ENCODE peak calls at places on chromosomes 16 and 17, in nine cellular contexts. One of them, this sample, is unnamed.

GRCh38 chr17:19785854-19786253 is 37.8 kb upstream of the ALDH3A1 start:
- DNase-seq in epithelial cell of esophagus: no peak
- DNase-seq in neural progenitor cell: no peak
- DNase-seq in thoracic aorta: no peak
- DNase-seq in cardiac fibroblast: peak; percentile 3
- DNase-seq in lower lobe of right lung: no peak
- DNase-seq in glutamatergic neuron: no peak
- DNase-seq in heart left ventricle: no peak
- DNase-seq in A549: no peak
- DNase-seq in this sample: no peak

GRCh38 chr17:5254903-5255521 is 20.4 kb upstream of the SCIMP start:
- DNase-seq in lower lobe of right lung: no peak
- DNase-seq in heart left ventricle: no peak
- DNase-seq in neural progenitor cell: no peak
- DNase-seq in A549: no peak
- DNase-seq in epithelial cell of esophagus: peak; percentile 47
- DNase-seq in glutamatergic neuron: no peak
- DNase-seq in cardiac fibroblast: no peak
- DNase-seq in thoracic aorta: no peak
- DNase-seq in this sample: no peak

GRCh38 chr17:13520899-13521572 is 80.7 kb downstream of the HS3ST3A1 start:
- DNase-seq in epithelial cell of esophagus: no peak
- DNase-seq in A549: no peak
- DNase-seq in thoracic aorta: no peak
- DNase-seq in cardiac fibroblast: peak; percentile 80
- DNase-seq in heart left ventricle: no peak
- DNase-seq in glutamatergic neuron: no peak
- DNase-seq in neural progenitor cell: no peak
- DNase-seq in lower lobe of right lung: no peak
- DNase-seq in this sample: no peak

GRCh38 chr17:61575352-61575975 is 15.6 kb downstream of the NACA2 start:
- DNase-seq in thoracic aorta: no peak
- DNase-seq in lower lobe of right lung: no peak
- DNase-seq in heart left ventricle: no peak
- DNase-seq in A549: no peak
- DNase-seq in epithelial cell of esophagus: no peak
- DNase-seq in cardiac fibroblast: peak; percentile 22
- DNase-seq in neural progenitor cell: no peak
- DNase-seq in glutamatergic neuron: no peak
- DNase-seq in this sample: no peak

GRCh38 chr17:4833941-4834501 is 881 bp downstream of the MINK1 start:
- DNase-seq in epithelial cell of esophagus: peak; percentile 28
- DNase-seq in A549: peak; percentile 26
- DNase-seq in thoracic aorta: no peak
- DNase-seq in lower lobe of right lung: peak; percentile 61
- DNase-seq in neural progenitor cell: peak; percentile 15
- DNase-seq in glutamatergic neuron: no peak
- DNase-seq in cardiac fibroblast: peak; percentile 46
- DNase-seq in heart left ventricle: peak; percentile 35
- DNase-seq in this sample: peak; percentile 19

GRCh38 chr17:43543771-43544575 is 2.2 kb downstream of the ETV4 start:
- DNase-seq in lower lobe of right lung: no peak
- DNase-seq in heart left ventricle: no peak
- DNase-seq in glutamatergic neuron: no peak
- DNase-seq in A549: no peak
- DNase-seq in cardiac fibroblast: no peak
- DNase-seq in epithelial cell of esophagus: no peak
- DNase-seq in neural progenitor cell: no peak
- DNase-seq in thoracic aorta: no peak
- DNase-seq in this sample: no peak

GRCh38 chr16:81458149-81458669 is 13.6 kb downstream of the CMIP start:
- DNase-seq in neural progenitor cell: no peak
- DNase-seq in cardiac fibroblast: no peak
- DNase-seq in A549: no peak
- DNase-seq in epithelial cell of esophagus: no peak
- DNase-seq in glutamatergic neuron: no peak
- DNase-seq in heart left ventricle: no peak
- DNase-seq in thoracic aorta: no peak
- DNase-seq in lower lobe of right lung: no peak
- DNase-seq in this sample: no peak

GRCh38 chr17:8398980-8399379 is 1.4 kb upstream of the RNF222 start:
- DNase-seq in thoracic aorta: no peak
- DNase-seq in epithelial cell of esophagus: no peak
- DNase-seq in A549: no peak
- DNase-seq in cardiac fibroblast: no peak
- DNase-seq in neural progenitor cell: no peak
- DNase-seq in glutamatergic neuron: no peak
- DNase-seq in lower lobe of right lung: no peak
- DNase-seq in heart left ventricle: no peak
- DNase-seq in this sample: no peak

GRCh38 chr17:57999496-58000017 is 7.5 kb downstream of the SRSF1 start:
- DNase-seq in cardiac fibroblast: peak; percentile 89
- DNase-seq in A549: peak; percentile 81
- DNase-seq in epithelial cell of esophagus: peak; percentile 80
- DNase-seq in heart left ventricle: no peak
- DNase-seq in thoracic aorta: no peak
- DNase-seq in lower lobe of right lung: no peak
- DNase-seq in glutamatergic neuron: no peak
- DNase-seq in neural progenitor cell: peak; percentile 78
- DNase-seq in this sample: no peak

GRCh38 chr16:69407702-69408323 is 16.6 kb upstream of the CYB5B start:
- DNase-seq in neural progenitor cell: no peak
- DNase-seq in thoracic aorta: no peak
- DNase-seq in epithelial cell of esophagus: no peak
- DNase-seq in A549: no peak
- DNase-seq in glutamatergic neuron: no peak
- DNase-seq in cardiac fibroblast: no peak
- DNase-seq in lower lobe of right lung: no peak
- DNase-seq in heart left ventricle: no peak
- DNase-seq in this sample: no peak

GRCh38 chr16:87489434-87490045 is 3.3 kb downstream of the ZCCHC14 start:
- DNase-seq in A549: no peak
- DNase-seq in heart left ventricle: no peak
- DNase-seq in epithelial cell of esophagus: no peak
- DNase-seq in neural progenitor cell: no peak
- DNase-seq in glutamatergic neuron: no peak
- DNase-seq in lower lobe of right lung: no peak
- DNase-seq in cardiac fibroblast: no peak
- DNase-seq in thoracic aorta: no peak
- DNase-seq in this sample: no peak

GRCh38 chr16:10151718-10152117 is 30.5 kb downstream of the GRIN2A start:
- DNase-seq in A549: no peak
- DNase-seq in heart left ventricle: no peak
- DNase-seq in epithelial cell of esophagus: no peak
- DNase-seq in glutamatergic neuron: no peak
- DNase-seq in lower lobe of right lung: no peak
- DNase-seq in thoracic aorta: no peak
- DNase-seq in cardiac fibroblast: no peak
- DNase-seq in neural progenitor cell: no peak
- DNase-seq in this sample: no peak

GRCh38 chr16:70688266-70688742 is 2.5 kb upstream of the MTSS2 start:
- DNase-seq in lower lobe of right lung: peak; percentile 84
- DNase-seq in A549: no peak
- DNase-seq in glutamatergic neuron: peak; percentile 14
- DNase-seq in neural progenitor cell: no peak
- DNase-seq in cardiac fibroblast: peak; percentile 33
- DNase-seq in epithelial cell of esophagus: no peak
- DNase-seq in thoracic aorta: no peak
- DNase-seq in heart left ventricle: peak; percentile 74
- DNase-seq in this sample: no peak

GRCh38 chr16:75106351-75107274 is 10.0 kb downstream of the LDHD start:
- DNase-seq in cardiac fibroblast: no peak
- DNase-seq in glutamatergic neuron: no peak
- DNase-seq in A549: no peak
- DNase-seq in lower lobe of right lung: no peak
- DNase-seq in thoracic aorta: no peak
- DNase-seq in epithelial cell of esophagus: no peak
- DNase-seq in neural progenitor cell: no peak
- DNase-seq in heart left ventricle: no peak
- DNase-seq in this sample: no peak

GRCh38 chr16:50683689-50684374 is 2.7 kb upstream of the SNX20 start:
- DNase-seq in lower lobe of right lung: no peak
- DNase-seq in glutamatergic neuron: no peak
- DNase-seq in thoracic aorta: no peak
- DNase-seq in heart left ventricle: no peak
- DNase-seq in A549: no peak
- DNase-seq in epithelial cell of esophagus: no peak
- DNase-seq in cardiac fibroblast: no peak
- DNase-seq in neural progenitor cell: no peak
- DNase-seq in this sample: no peak

GRCh38 chr17:44708401-44709263 is at the start of gene DBF4B:
- DNase-seq in glutamatergic neuron: peak; percentile 80
- DNase-seq in cardiac fibroblast: peak; percentile 95
- DNase-seq in heart left ventricle: peak; percentile 78
- DNase-seq in lower lobe of right lung: peak; percentile 76
- DNase-seq in thoracic aorta: peak; percentile 22
- DNase-seq in neural progenitor cell: peak; percentile 90
- DNase-seq in epithelial cell of esophagus: peak; percentile 89
- DNase-seq in A549: peak; percentile 95
- DNase-seq in this sample: peak; percentile 86

GRCh38 chr16:48999034-48999433 is 282.6 kb downstream of the CBLN1 start:
- DNase-seq in heart left ventricle: no peak
- DNase-seq in thoracic aorta: no peak
- DNase-seq in lower lobe of right lung: no peak
- DNase-seq in A549: no peak
- DNase-seq in neural progenitor cell: no peak
- DNase-seq in epithelial cell of esophagus: no peak
- DNase-seq in glutamatergic neuron: no peak
- DNase-seq in cardiac fibroblast: no peak
- DNase-seq in this sample: no peak

GRCh38 chr16:48997946-48998345 is 283.7 kb downstream of the CBLN1 start:
- DNase-seq in glutamatergic neuron: no peak
- DNase-seq in heart left ventricle: no peak
- DNase-seq in neural progenitor cell: no peak
- DNase-seq in A549: no peak
- DNase-seq in cardiac fibroblast: no peak
- DNase-seq in thoracic aorta: no peak
- DNase-seq in epithelial cell of esophagus: no peak
- DNase-seq in lower lobe of right lung: no peak
- DNase-seq in this sample: no peak

GRCh38 chr16:49003022-49003421 is 278.6 kb downstream of the CBLN1 start:
- DNase-seq in glutamatergic neuron: no peak
- DNase-seq in heart left ventricle: no peak
- DNase-seq in neural progenitor cell: no peak
- DNase-seq in A549: no peak
- DNase-seq in lower lobe of right lung: no peak
- DNase-seq in thoracic aorta: no peak
- DNase-seq in epithelial cell of esophagus: no peak
- DNase-seq in cardiac fibroblast: no peak
- DNase-seq in this sample: no peak

GRCh38 chr16:48999508-48999907 is 282.1 kb downstream of the CBLN1 start:
- DNase-seq in epithelial cell of esophagus: no peak
- DNase-seq in lower lobe of right lung: no peak
- DNase-seq in neural progenitor cell: no peak
- DNase-seq in thoracic aorta: no peak
- DNase-seq in glutamatergic neuron: no peak
- DNase-seq in A549: no peak
- DNase-seq in cardiac fibroblast: no peak
- DNase-seq in heart left ventricle: no peak
- DNase-seq in this sample: no peak

GRCh38 chr16:49000594-49000993 is 281.0 kb downstream of the CBLN1 start:
- DNase-seq in A549: no peak
- DNase-seq in cardiac fibroblast: no peak
- DNase-seq in heart left ventricle: no peak
- DNase-seq in thoracic aorta: no peak
- DNase-seq in glutamatergic neuron: no peak
- DNase-seq in lower lobe of right lung: no peak
- DNase-seq in epithelial cell of esophagus: peak; percentile 21
- DNase-seq in neural progenitor cell: peak; percentile 51
- DNase-seq in this sample: no peak
- TF ChIP-seq CTCF in A549: peak; percentile 34
- TF ChIP-seq CTCF in cardiac fibroblast: peak; percentile 41
- TF ChIP-seq CTCF in heart left ventricle: peak; percentile 36
- TF ChIP-seq CTCF in thoracic aorta: no peak
- TF ChIP-seq CTCF in glutamatergic neuron: peak; percentile 91
- TF ChIP-seq CTCF in lower lobe of right lung: peak; percentile 37
- TF ChIP-seq CTCF in epithelial cell of esophagus: peak; percentile 74
- TF ChIP-seq CTCF in neural progenitor cell: peak; percentile 82
- TF ChIP-seq CTCF in this sample: peak; percentile 77

GRCh38 chr16:8572919-8573724 is 17.2 kb downstream of the TMEM114 start:
- DNase-seq in cardiac fibroblast: peak; percentile 75
- DNase-seq in thoracic aorta: no peak
- DNase-seq in glutamatergic neuron: peak; percentile 27
- DNase-seq in A549: peak; percentile 53
- DNase-seq in heart left ventricle: no peak
- DNase-seq in lower lobe of right lung: no peak
- DNase-seq in neural progenitor cell: peak; percentile 68
- DNase-seq in epithelial cell of esophagus: peak; percentile 61
- DNase-seq in this sample: no peak
- TF ChIP-seq CTCF in cardiac fibroblast: peak; percentile 70
- TF ChIP-seq CTCF in thoracic aorta: peak; percentile 12
- TF ChIP-seq CTCF in glutamatergic neuron: peak; percentile 73
- TF ChIP-seq CTCF in A549: peak; percentile 54
- TF ChIP-seq CTCF in heart left ventricle: no peak
- TF ChIP-seq CTCF in lower lobe of right lung: peak; percentile 34
- TF ChIP-seq CTCF in neural progenitor cell: peak; percentile 69
- TF ChIP-seq CTCF in epithelial cell of esophagus: peak; percentile 74
- TF ChIP-seq CTCF in this sample: peak; percentile 47

GRCh38 chr16:57184890-57185445 is 871 bp downstream of the PSME3IP1 start:
- DNase-seq in thoracic aorta: no peak
- DNase-seq in neural progenitor cell: peak; percentile 14
- DNase-seq in lower lobe of right lung: no peak
- DNase-seq in glutamatergic neuron: no peak
- DNase-seq in heart left ventricle: no peak
- DNase-seq in cardiac fibroblast: no peak
- DNase-seq in epithelial cell of esophagus: no peak
- DNase-seq in A549: no peak
- DNase-seq in this sample: no peak
- TF ChIP-seq CTCF in thoracic aorta: no peak
- TF ChIP-seq CTCF in neural progenitor cell: no peak
- TF ChIP-seq CTCF in lower lobe of right lung: no peak
- TF ChIP-seq CTCF in glutamatergic neuron: no peak
- TF ChIP-seq CTCF in heart left ventricle: no peak
- TF ChIP-seq CTCF in cardiac fibroblast: no peak
- TF ChIP-seq CTCF in epithelial cell of esophagus: no peak
- TF ChIP-seq CTCF in A549: no peak
- TF ChIP-seq CTCF in this sample: no peak

DNA sequence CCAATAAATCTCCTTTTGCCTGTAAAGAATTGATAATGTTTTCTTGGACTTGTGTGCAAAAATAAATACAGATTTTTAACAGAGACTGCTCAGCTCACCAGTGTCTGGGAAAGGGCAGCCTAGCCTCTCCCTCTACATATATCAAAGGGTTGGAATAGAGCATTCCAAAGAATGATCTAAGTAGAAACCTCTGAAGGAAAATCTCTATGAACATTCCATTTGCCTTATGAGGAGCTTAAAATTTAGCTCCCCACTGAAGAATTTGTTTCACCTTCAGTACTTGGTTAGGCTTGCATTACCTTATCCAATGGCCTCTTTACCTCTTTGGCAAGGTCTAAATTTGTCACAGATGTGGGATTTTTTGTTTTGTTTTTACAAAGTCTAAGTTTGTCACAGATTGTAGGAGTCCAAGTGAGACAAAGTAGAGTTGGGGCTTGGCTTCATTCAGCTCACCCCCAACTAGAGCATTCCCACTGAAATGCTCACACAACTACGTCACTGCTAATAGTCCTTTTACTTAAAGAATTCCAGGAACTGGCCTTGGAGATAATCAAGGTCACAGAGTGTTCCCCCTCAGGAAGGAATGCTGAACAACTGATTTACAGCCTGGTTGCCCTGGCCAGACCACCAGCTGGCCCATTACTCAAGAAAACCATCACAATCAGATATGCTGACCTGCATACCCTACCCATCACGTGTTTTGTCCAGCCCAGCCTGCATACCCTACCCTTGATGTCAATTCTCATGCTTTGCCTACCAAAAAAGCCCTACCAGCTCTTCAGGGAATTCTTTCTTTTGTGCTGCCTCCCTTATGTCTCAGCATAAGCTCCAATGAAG is 26.6 kb upstream of the PPM1D start:
- DNase-seq in thoracic aorta: no peak
- DNase-seq in neural progenitor cell: no peak
- DNase-seq in A549: no peak
- DNase-seq in cardiac fibroblast: peak; percentile 54
- DNase-seq in heart left ventricle: peak; percentile 51
- DNase-seq in epithelial cell of esophagus: no peak
- DNase-seq in glutamatergic neuron: no peak
- DNase-seq in lower lobe of right lung: no peak
- DNase-seq in this sample: no peak
- TF ChIP-seq CTCF in thoracic aorta: no peak
- TF ChIP-seq CTCF in neural progenitor cell: no peak
- TF ChIP-seq CTCF in A549: no peak
- TF ChIP-seq CTCF in cardiac fibroblast: no peak
- TF ChIP-seq CTCF in heart left ventricle: no peak
- TF ChIP-seq CTCF in epithelial cell of esophagus: no peak
- TF ChIP-seq CTCF in glutamatergic neuron: no peak
- TF ChIP-seq CTCF in lower lobe of right lung: no peak
- TF ChIP-seq CTCF in this sample: no peak